ENCODE peak calls at places on chromosomes 11 and 22, in four cellular contexts. U is H9, L is IMR-90, B is H1. J is an unnamed sample.
A peak's percentile ranks its signal among the peaks of the same experiment; 100 is the strongest.

GRCh38 chr11:8041576-8041975 is 39.4 kb upstream of the TUB start:
- DNase-seq in U (peak; percentile 2), L (no peak), B (no peak), J (no peak)

GRCh38 chr11:76578655-76579046 is 91.9 kb downstream of the LRRC32 start:
- DNase-seq in B (no peak), L (no peak), U (peak; percentile 53), J (peak; percentile 79)

GRCh38 chr22:40009953-40010751 is 15.4 kb downstream of the FAM83F start:
- DNase-seq in B (no peak), L (no peak), U (no peak), J (no peak)

GRCh38 chr22:35684270-35684700 is 33.4 kb upstream of the APOL5 start:
- DNase-seq in B (no peak), U (peak; percentile 59), L (peak; percentile 38), J (peak; percentile 61)

GRCh38 chr11:94938399-94939055 is 34.8 kb downstream of the CWC15 start:
- DNase-seq in L (peak; percentile 92), U (no peak), B (no peak), J (no peak)

GRCh38 chr22:30542811-30543188 is 3.7 kb downstream of the SEC14L6 start:
- DNase-seq in U (no peak), L (no peak), B (no peak), J (no peak)

GRCh38 chr11:41309716-41310115 is 149.7 kb downstream of the LRRC4C start:
- DNase-seq in B (no peak), U (no peak), L (no peak), J (peak; percentile 55)

GRCh38 chr22:46187862-46188261 is 37.5 kb downstream of the PPARA start:
- DNase-seq in U (no peak), L (no peak), B (no peak), J (peak; percentile 20)

GRCh38 chr11:2775626-2776350 is 76.0 kb upstream of the KCNQ1OT1 start:
- DNase-seq in L (no peak), U (no peak), B (no peak), J (no peak)

GRCh38 chr11:79438631-79439429 is 2.0 kb downstream of the TENM4 start:
- DNase-seq in B (no peak), U (peak; percentile 54), L (peak; percentile 42), J (peak; percentile 75)

GRCh38 chr11:66326261-66327111 is 9.6 kb upstream of the CD248 start:
- DNase-seq in U (no peak), L (no peak), B (no peak), J (no peak)

GRCh38 chr11:68142028-68142412 is 20.8 kb upstream of the CHKA start:
- DNase-seq in U (no peak), L (no peak), B (no peak), J (no peak)

GRCh38 chr22:20110359-20110985 is 5.4 kb upstream of the RANBP1 start:
- DNase-seq in U (no peak), L (no peak), B (no peak), J (no peak)

GRCh38 chr22:21759631-21760030 is 24.0 kb upstream of the YPEL1 start:
- DNase-seq in U (no peak), B (no peak), L (no peak), J (no peak)
- H3K56ac ChIP-seq in U (no peak overlapping the region), B (no peak overlapping the region), L (no peak overlapping the region), J (no peak overlapping the region)

DNA sequence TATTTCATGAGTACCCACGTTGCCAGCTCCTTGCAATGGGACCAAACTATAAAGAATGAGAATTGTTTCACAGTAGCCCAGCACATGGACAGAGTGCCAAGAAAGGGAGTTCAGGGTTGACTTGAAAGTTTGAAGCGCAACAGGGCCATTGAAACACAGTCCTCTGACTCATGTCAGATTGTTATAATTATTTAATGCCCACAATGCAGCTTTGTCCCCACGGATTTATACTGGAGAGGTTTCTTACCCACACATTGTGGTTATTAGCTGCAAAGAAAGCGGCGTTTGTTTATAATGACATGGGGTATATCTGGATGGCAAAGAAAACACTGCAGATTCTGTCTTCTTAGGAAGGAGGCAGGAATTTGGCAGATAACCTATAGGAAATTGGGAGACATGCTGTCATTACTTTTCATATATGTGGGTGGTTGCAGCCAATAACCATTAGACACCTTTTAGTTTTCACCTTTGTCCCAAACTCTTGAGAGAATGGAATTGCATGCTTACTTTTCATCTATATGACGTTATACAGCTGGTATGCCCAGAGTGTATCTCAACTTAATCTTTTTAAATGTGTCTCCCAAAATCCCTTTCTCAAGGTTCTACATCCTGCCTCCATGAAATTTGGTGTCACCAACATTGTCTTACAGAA is 143.6 kb downstream of the TEAD1 start:
- DNase-seq in L (peak; percentile 49), U (no peak), B (no peak), J (no peak)
- H3K18ac ChIP-seq in L (no peak overlapping the region), U (no peak overlapping the region), B (no peak overlapping the region), J (no peak overlapping the region)

GRCh38 chr11:88310246-88310645 is 27.3 kb downstream of the CTSC start:
- DNase-seq in B (no peak), U (no peak), L (peak; percentile 43), J (no peak)
- H3K4me1 ChIP-seq in B (peaks cover 7% of the 10 kb centered on the region), U (peaks cover 8% of the 10 kb centered on the region), L (peaks cover 14% of the 10 kb centered on the region), J (peaks cover 2% of the 10 kb centered on the region)

GRCh38 chr22:42073568-42074152 is 388 bp upstream of the PHETA2 start:
- DNase-seq in B (no peak), L (no peak), U (no peak), J (no peak)
- H3K56ac ChIP-seq in B (no peak overlapping the region), L (no peak overlapping the region), U (no peak overlapping the region), J (peak overlapping the region; percentile 69)

J was measured in mesendoderm.